ENCODE peak calls at places on chromosome 14, in ten cellular contexts. L is psoas muscle, T is mammary epithelial cell, U is endothelial cell of umbilical vein, B is AG09309, J is astrocyte of the spinal cord, D is heart left ventricle, E is sigmoid colon, C is suprapubic skin, V is right lobe of liver. N is an unnamed sample.

GRCh38 chr14:51317373-51317772 is 77.3 kb downstream of the TMX1 start:
- DNase-seq in L (no peak), J (no peak), B (no peak), V (no peak), D (no peak), E (no peak), U (no peak), T (no peak), C (no peak), N (no peak)

GRCh38 chr14:38330262-38330661 is 74.4 kb upstream of the CLEC14A start:
- DNase-seq in J (no peak), D (no peak), L (no peak), U (no peak), B (no peak), C (no peak), T (no peak), E (no peak), V (no peak), N (no peak)

GRCh38 chr14:64363265-64363840 is 24.8 kb upstream of the MTHFD1 start:
- DNase-seq in U (peak; percentile 9), J (peak; percentile 49), V (no peak), L (no peak), E (no peak), C (no peak), D (no peak), T (peak; percentile 14), B (no peak), N (no peak)

GRCh38 chr14:94532462-94532861 is 23.2 kb upstream of the SERPINA12 start:
- DNase-seq in D (no peak), L (no peak), J (peak; percentile 31), E (no peak), C (no peak), T (peak; percentile 50), U (no peak), B (no peak), V (no peak), N (no peak)

GRCh38 chr14:47790477-47790876 is 115.1 kb upstream of the MDGA2 start:
- DNase-seq in D (no peak), T (no peak), V (no peak), E (no peak), J (no peak), B (no peak), U (no peak), C (no peak), L (no peak), N (no peak)

GRCh38 chr14:75182820-75183219 is 6.4 kb upstream of the TMED10 start:
- DNase-seq in E (no peak), B (peak; percentile 71), T (peak; percentile 35), J (peak; percentile 63), U (no peak), L (no peak), C (no peak), V (no peak), D (no peak), N (no peak)

GRCh38 chr14:65177551-65177950 is 75.2 kb upstream of the MAX start:
- DNase-seq in T (no peak), L (no peak), B (no peak), U (no peak), V (no peak), D (no peak), C (no peak), E (no peak), J (no peak), N (no peak)

GRCh38 chr14:22920697-22921096 is 1.7 kb upstream of the RBM23 start:
- DNase-seq in C (no peak), U (no peak), L (no peak), E (no peak), B (no peak), T (no peak), J (no peak), V (no peak), D (no peak), N (no peak)

GRCh38 chr14:73741876-73742519 is 27.8 kb upstream of the PNMA1 start:
- DNase-seq in J (peak; percentile 20), D (no peak), E (peak; percentile 70), V (peak; percentile 47), C (peak; percentile 69), L (no peak), U (peak; percentile 41), B (no peak), T (no peak), N (no peak)

GRCh38 chr14:97298331-97298730 is 501.1 kb downstream of the VRK1 start:
- DNase-seq in T (no peak), J (no peak), C (no peak), L (no peak), V (no peak), U (no peak), E (no peak), B (no peak), D (no peak), N (no peak)

GRCh38 chr14:71143391-71144290 is 236.4 kb downstream of the PCNX1 start:
- DNase-seq in D (no peak), L (no peak), V (no peak), T (peak; percentile 98), J (peak; percentile 80), B (no peak), U (no peak), E (no peak), C (no peak), N (no peak)

GRCh38 chr14:100438271-100438670 is 115.1 kb downstream of the SLC25A47 start:
- DNase-seq in J (no peak), E (no peak), V (no peak), L (no peak), U (no peak), B (no peak), D (no peak), T (no peak), C (no peak), N (no peak)

GRCh38 chr14:74223016-74223415 is 16.2 kb upstream of the VSX2 start:
- DNase-seq in D (no peak), T (no peak), E (peak; percentile 21), C (no peak), V (no peak), B (no peak), J (no peak), U (no peak), L (no peak), N (no peak)

GRCh38 chr14:99324291-99324690 is 52.3 kb upstream of the BCL11B start:
- DNase-seq in B (no peak), C (peak; percentile 44), L (no peak), E (no peak), J (no peak), D (no peak), V (no peak), U (no peak), T (no peak), N (no peak)

GRCh38 chr14:57712101-57712500 is 153.8 kb downstream of the SLC35F4 start:
- DNase-seq in V (no peak), J (no peak), B (no peak), U (no peak), T (no peak), C (no peak), L (no peak), E (no peak), D (no peak), N (no peak)
- TF ChIP-seq CTCF in V (no peak), J (no peak), B (no peak), U (no peak), T (peak; percentile 50), C (no peak), L (no peak), E (no peak), D (no peak), N (no peak)

DNA sequence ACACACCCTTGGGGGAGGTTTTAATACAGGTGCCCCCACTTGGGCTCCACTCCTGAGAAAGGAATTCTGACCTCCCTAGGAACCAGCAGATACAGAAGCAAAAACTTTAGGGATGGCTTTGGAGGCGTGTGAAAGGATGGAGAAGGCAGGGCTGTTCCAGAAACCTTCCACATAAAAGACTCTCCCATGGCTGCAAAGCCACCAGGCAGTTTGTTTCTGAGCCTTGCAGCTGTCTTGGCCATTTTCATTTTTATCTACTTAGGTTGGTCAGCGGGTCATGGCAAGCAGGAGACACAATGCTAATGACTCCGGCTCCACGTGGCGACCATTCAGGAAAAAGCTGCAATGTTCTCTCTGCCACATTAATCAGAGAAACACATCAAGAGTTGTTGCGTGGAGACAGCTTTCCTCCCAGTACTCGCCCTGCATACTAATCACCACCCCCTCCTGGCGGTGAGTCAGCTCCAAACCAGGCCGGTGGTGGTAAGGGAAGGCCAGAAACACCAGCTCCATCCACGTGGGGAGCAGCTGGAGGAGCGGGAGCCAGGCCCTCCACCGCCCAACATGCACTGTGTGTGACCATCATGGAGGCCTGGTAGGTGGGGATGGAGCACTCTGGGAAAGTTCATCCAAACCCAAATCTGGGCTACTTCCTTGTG is 30.9 kb upstream of the IRF2BPL start:
- DNase-seq in J (peak; percentile 93), V (no peak), B (peak; percentile 77), L (peak; percentile 75), T (peak; percentile 49), U (peak; percentile 94), C (no peak), D (peak; percentile 70), E (no peak), N (no peak)
- TF ChIP-seq CTCF in J (peak; percentile 36), V (no peak), B (peak; percentile 50), L (peak; percentile 18), T (no peak), U (peak; percentile 57), C (no peak), D (no peak), E (no peak), N (peak; percentile 69)

GRCh38 chr14:50312734-50313054 is 570 bp downstream of the DMAC2L start:
- DNase-seq in L (no peak), B (no peak), D (no peak), J (no peak), C (no peak), E (no peak), V (no peak), T (no peak), U (no peak), N (no peak)
- TF ChIP-seq CTCF in L (no peak), B (no peak), D (no peak), J (no peak), C (no peak), E (no peak), V (no peak), T (no peak), U (no peak), N (no peak)

GRCh38 chr14:35533357-35534129 is 421 bp upstream of the INSM2 start:
- DNase-seq in D (peak; percentile 81), L (peak; percentile 69), C (no peak), B (no peak), T (peak; percentile 63), E (peak; percentile 64), U (peak; percentile 60), J (peak; percentile 45), V (peak; percentile 62), N (peak; percentile 89)

GRCh38 chr14:35534884-35535793 is 1.2 kb downstream of the INSM2 start:
- DNase-seq in V (peak; percentile 61), C (no peak), L (peak; percentile 76), U (peak; percentile 69), T (peak; percentile 68), D (peak; percentile 78), E (peak; percentile 67), J (peak; percentile 63), B (no peak), N (peak; percentile 87)

GRCh38 chr14:35535794-35536112 is 1.8 kb downstream of the INSM2 start:
- DNase-seq in J (no peak), U (no peak), V (no peak), B (no peak), L (no peak), D (no peak), E (no peak), T (no peak), C (no peak), N (no peak)

GRCh38 chr14:35532783-35533356 is 1.1 kb upstream of the INSM2 start:
- DNase-seq in J (no peak), V (no peak), C (no peak), L (no peak), U (peak; percentile 32), E (no peak), B (no peak), T (no peak), D (no peak), N (no peak)

GRCh38 chr14:35534130-35534883 is at the start of gene INSM2:
- DNase-seq in J (no peak), T (no peak), D (peak; percentile 65), L (peak; percentile 36), B (no peak), C (no peak), E (no peak), U (no peak), V (no peak), N (peak; percentile 67)
- TF ChIP-seq CTCF in J (peak; percentile 11), T (no peak), D (no peak), L (no peak), B (peak; percentile 18), C (no peak), E (no peak), U (peak; percentile 2), V (no peak), N (peak; percentile 36)

N was measured in type B pancreatic cell.